ENCODE peak calls at places on chromosome 6, in four cellular contexts. E, M, P and Y are unnamed samples.
A peak's percentile ranks its signal among the peaks of the same experiment; 100 is the strongest.

GRCh38 chr6:142474446-142475289 is 172.9 kb downstream of the ADGRG6 start:
- DNase-seq in E (peak; percentile 71), M (no peak), P (no peak), Y (peak; percentile 42)

GRCh38 chr6:14476793-14477531 is 359.4 kb downstream of the CD83 start:
- DNase-seq in E (no peak), P (no peak), M (no peak), Y (no peak)

GRCh38 chr6:113824411-113824810 is 32.7 kb upstream of the MARCKS start:
- DNase-seq in E (no peak), M (no peak), P (no peak), Y (no peak)

GRCh38 chr6:125922322-125922860 is 34.2 kb upstream of the HINT3 start:
- DNase-seq in P (no peak), E (no peak), M (no peak), Y (no peak)

GRCh38 chr6:2651966-2652365 is 98.8 kb downstream of the MYLK4 start:
- DNase-seq in M (no peak), E (no peak), P (no peak), Y (no peak)

GRCh38 chr6:163529605-163530004 is 115.1 kb downstream of the QKI start:
- DNase-seq in E (no peak), P (no peak), M (no peak), Y (no peak)

GRCh38 chr6:54624779-54625178 is 221.8 kb upstream of the FAM83B start:
- DNase-seq in E (no peak), M (no peak), P (no peak), Y (no peak)

GRCh38 chr6:166333172-166333995 is 9.0 kb downstream of the SFT2D1 start:
- DNase-seq in P (no peak), E (no peak), M (peak; percentile 16), Y (peak; percentile 58)

GRCh38 chr6:30935018-30935417 is 3.0 kb upstream of the SFTA2 start:
- DNase-seq in P (no peak), M (no peak), E (no peak), Y (no peak)

GRCh38 chr6:64712606-64713005 is 994.4 kb downstream of the EYS start:
- DNase-seq in P (no peak), M (no peak), E (no peak), Y (no peak)

GRCh38 chr6:93164781-93165180 is 254.6 kb downstream of the EPHA7 start:
- DNase-seq in E (no peak), M (no peak), P (no peak), Y (no peak)

GRCh38 chr6:134908906-134909516 is 40.9 kb downstream of the ALDH8A1 start:
- DNase-seq in E (peak; percentile 62), P (peak; percentile 89), M (no peak), Y (no peak)

GRCh38 chr6:155648301-155648700 is 192.7 kb upstream of the NOX3 start:
- DNase-seq in E (no peak), P (no peak), M (no peak), Y (no peak)

GRCh38 chr6:83708546-83708969 is 343 bp downstream of the SNAP91 start:
- DNase-seq in E (no peak), M (no peak), P (peak; percentile 73), Y (no peak)

GRCh38 chr6:30888472-30889137 is 4.3 kb downstream of the DDR1 start:
- DNase-seq in P (no peak), M (no peak), E (no peak), Y (no peak)

GRCh38 chr6:85132091-85132490 is 317.8 kb upstream of the NT5E start:
- DNase-seq in P (no peak), M (no peak), E (no peak), Y (no peak)

GRCh38 chr6:139943391-139943790 is 568.9 kb upstream of the CITED2 start:
- DNase-seq in P (no peak), E (no peak), M (no peak), Y (no peak)

GRCh38 chr6:7137335-7138106 is 29.8 kb downstream of the RREB1 start:
- DNase-seq in P (no peak), M (peak; percentile 35), E (no peak), Y (peak; percentile 60)

GRCh38 chr6:10014561-10014960 is 400.3 kb downstream of the TFAP2A start:
- DNase-seq in E (no peak), P (no peak), M (no peak), Y (no peak)

GRCh38 chr6:137871299-137871698 is 4.2 kb downstream of the TNFAIP3 start:
- DNase-seq in E (no peak), P (no peak), M (no peak), Y (no peak)

GRCh38 chr6:14144678-14145113 is 27.1 kb downstream of the CD83 start:
- DNase-seq in P (peak; percentile 84), E (peak; percentile 65), M (peak; percentile 66), Y (peak; percentile 66)

GRCh38 chr6:18034798-18035202 is 47.4 kb upstream of the KIF13A start:
- DNase-seq in E (no peak), P (peak; percentile 81), M (no peak), Y (no peak)

GRCh38 chr6:36423101-36423824 is 19.4 kb downstream of the PXT1 start:
- DNase-seq in E (peak; percentile 98), P (peak; percentile 100), M (peak; percentile 98), Y (peak; percentile 97)

GRCh38 chr6:5316946-5317345 is 55.6 kb downstream of the FARS2 start:
- DNase-seq in E (no peak), M (no peak), P (no peak), Y (no peak)

GRCh38 chr6:56288347-56288746 is 41.0 kb upstream of the COL21A1 start:
- DNase-seq in E (no peak), P (no peak), M (no peak), Y (no peak)

GRCh38 chr6:90653750-90654149 is 66.9 kb upstream of the MAP3K7 start:
- DNase-seq in M (no peak), P (no peak), E (no peak), Y (no peak)

GRCh38 chr6:107124934-107125348 is 9.6 kb upstream of the BEND3 start:
- DNase-seq in P (no peak), M (no peak), E (no peak), Y (no peak)

GRCh38 chr6:37242429-37243052 is 15.0 kb upstream of the TBC1D22B start:
- DNase-seq in E (peak; percentile 58), M (no peak), P (peak; percentile 78), Y (no peak)

GRCh38 chr6:53961679-53962370 is 149.4 kb upstream of the MLIP start:
- DNase-seq in E (peak; percentile 36), M (no peak), P (no peak), Y (no peak)

GRCh38 chr6:149887343-149887742 is 10.6 kb downstream of the RAET1E start:
- DNase-seq in P (no peak), M (no peak), E (no peak), Y (no peak)

GRCh38 chr6:143691900-143692572 is 14.3 kb downstream of the PHACTR2 start:
- DNase-seq in E (no peak), M (no peak), P (no peak), Y (no peak)
- H3K4me1 ChIP-seq in E (peaks cover 21% of the 10 kb centered on the region), M (no peaks in the 10 kb centered on the region), P (peaks cover 10% of the 10 kb centered on the region), Y (peaks cover 46% of the 10 kb centered on the region)

DNA sequence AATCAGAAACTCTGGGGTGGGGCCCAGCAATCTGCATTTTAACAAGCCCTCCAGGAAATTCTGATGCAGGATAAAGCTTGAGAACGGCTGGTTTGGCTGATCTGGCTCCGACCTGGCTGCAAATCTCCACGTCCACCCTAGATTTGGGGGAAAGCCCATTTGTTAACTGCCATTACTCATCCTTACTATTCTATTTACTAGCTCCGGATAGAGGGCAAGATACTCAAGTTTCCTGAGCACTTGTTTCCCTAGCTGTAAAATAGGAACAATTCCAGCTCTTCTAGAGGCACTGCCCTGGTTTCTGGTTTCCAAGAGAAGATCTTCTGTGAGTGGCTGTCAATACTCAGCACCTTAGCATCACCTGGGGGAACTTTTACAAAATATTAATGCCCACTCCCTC is 44.4 kb downstream of the DAAM2 start:
- DNase-seq in E (no peak), M (no peak), P (no peak), Y (no peak)
- H3K27ac ChIP-seq in E (no peak overlapping the region), M (no peak overlapping the region), P (no peak overlapping the region), Y (no peak overlapping the region)

GRCh38 chr6:136737343-136738177 is 54.7 kb downstream of the MAP3K5 start:
- DNase-seq in E (no peak), M (no peak), P (no peak), Y (no peak)
- H3K4me3 ChIP-seq in E (no peak overlapping the region), M (no peak overlapping the region), P (no peak overlapping the region), Y (no peak overlapping the region)

DNA sequence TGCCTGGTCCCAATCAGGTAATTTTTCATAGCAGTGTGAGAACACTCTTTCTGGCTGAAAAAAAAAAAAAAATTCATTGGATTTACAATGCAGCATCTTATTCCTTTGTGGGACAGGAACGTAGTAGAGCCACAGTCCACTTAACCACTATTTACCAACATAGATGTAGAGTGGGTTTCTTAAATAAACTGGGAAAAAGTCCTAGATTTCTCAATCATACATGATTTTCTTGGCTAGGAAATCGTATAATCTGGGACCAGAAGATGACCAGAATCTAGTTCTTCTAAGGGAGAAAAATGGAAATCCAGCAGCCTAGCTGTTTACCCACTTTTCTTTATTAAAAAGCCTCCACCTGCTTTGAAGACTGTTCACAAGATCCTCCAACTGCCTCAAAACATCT is 70.5 kb downstream of the FYN start:
- DNase-seq in P (no peak), M (no peak), E (no peak), Y (no peak)
- H3K4me1 ChIP-seq in P (no peaks in the 10 kb centered on the region), M (peaks cover 46% of the 10 kb centered on the region), E (peaks cover 76% of the 10 kb centered on the region), Y (peaks cover 97% of the 10 kb centered on the region)

GRCh38 chr6:157699777-157700636 is 123.0 kb upstream of the SNX9 start:
- DNase-seq in M (no peak), P (no peak), E (no peak), Y (no peak)

GRCh38 chr6:157690441-157691210 is 132.4 kb upstream of the SNX9 start:
- DNase-seq in P (no peak), E (no peak), M (no peak), Y (no peak)

GRCh38 chr6:157689875-157690274 is 133.2 kb upstream of the SNX9 start:
- DNase-seq in M (no peak), E (no peak), P (no peak), Y (no peak)

GRCh38 chr6:157693867-157694266 is 129.2 kb upstream of the SNX9 start:
- DNase-seq in E (no peak), M (no peak), P (no peak), Y (no peak)

GRCh38 chr6:157695301-157696030 is 127.6 kb upstream of the SNX9 start:
- DNase-seq in E (no peak), M (no peak), P (no peak), Y (no peak)
- H3K27ac ChIP-seq in E (no peak overlapping the region), M (no peak overlapping the region), P (no peak overlapping the region), Y (no peak overlapping the region)

DNA sequence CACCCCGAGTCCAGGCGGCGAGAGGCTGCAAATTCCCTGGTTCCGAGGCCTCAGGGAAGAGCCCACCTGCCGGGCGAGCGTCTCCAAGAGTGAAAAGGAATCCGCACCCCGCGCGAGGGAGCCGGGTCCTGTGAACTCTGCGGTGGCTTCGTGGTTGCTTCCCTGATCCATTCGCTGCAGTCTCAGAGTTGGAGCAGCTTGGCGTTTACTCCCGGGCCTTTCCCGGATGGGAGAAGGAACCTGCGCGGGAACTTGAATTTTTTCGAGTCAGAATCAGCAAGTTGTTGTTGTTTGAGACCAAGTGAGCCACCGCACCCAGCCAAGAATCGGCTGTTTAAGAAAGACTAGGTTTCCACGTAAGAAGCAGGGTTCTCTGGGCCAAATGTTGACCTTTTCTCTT is 12.8 kb downstream of the PRSS16 start:
- DNase-seq in E (no peak), M (no peak), P (no peak), Y (no peak)
- H3K4me3 ChIP-seq in E (no peak overlapping the region), M (no peak overlapping the region), P (no peak overlapping the region), Y (no peak overlapping the region)

GRCh38 chr6:159113223-159113622 is 56.0 kb upstream of the FNDC1 start:
- DNase-seq in M (no peak), P (no peak), E (no peak), Y (no peak)
- H3K4me1 ChIP-seq in M (peaks cover 35% of the 10 kb centered on the region), P (no peaks in the 10 kb centered on the region), E (no peaks in the 10 kb centered on the region), Y (peaks cover 53% of the 10 kb centered on the region)

GRCh38 chr6:26056583-26057350 is 30.5 kb upstream of the HFE start:
- DNase-seq in P (no peak), E (no peak), M (no peak), Y (no peak)
- H3K27ac ChIP-seq in P (peak overlapping the region; percentile 90), E (peak overlapping the region; percentile 95), M (peak overlapping the region; percentile 79), Y (peak overlapping the region; percentile 84)